ENCODE peak calls at places on chromosomes 11 and 22, in four cellular contexts. One of them, this sample, is unnamed.

GRCh38 chr11:61119055-61119454 is 16.8 kb downstream of the CD5 start:
- DNase-seq in activated CD4-positive, alpha-beta T cell treated with anti-CD3 and anti-CD28 coated beads, Interleukin-2, amount 50 U/mL, for 1 hour: no peak
- DNase-seq in stimulated activated CD4-positive, alpha-beta T cell treated with anti-CD3 and anti-CD28 coated beads, Interleukin-4, amount 100 ng/mL, for 24 hours: no peak
- DNase-seq in body of pancreas: no peak
- DNase-seq in this sample: no peak

GRCh38 chr11:69640995-69641581 is at the start of gene CCND1:
- DNase-seq in activated CD4-positive, alpha-beta T cell treated with anti-CD3 and anti-CD28 coated beads, Interleukin-2, amount 50 U/mL, for 1 hour: peak; percentile 36
- DNase-seq in stimulated activated CD4-positive, alpha-beta T cell treated with anti-CD3 and anti-CD28 coated beads, Interleukin-4, amount 100 ng/mL, for 24 hours: peak; percentile 49
- DNase-seq in body of pancreas: peak; percentile 74
- DNase-seq in this sample: no peak

GRCh38 chr11:43788394-43788793 is 92.2 kb upstream of the ALKBH3 start:
- DNase-seq in activated CD4-positive, alpha-beta T cell treated with anti-CD3 and anti-CD28 coated beads, Interleukin-2, amount 50 U/mL, for 1 hour: no peak
- DNase-seq in stimulated activated CD4-positive, alpha-beta T cell treated with anti-CD3 and anti-CD28 coated beads, Interleukin-4, amount 100 ng/mL, for 24 hours: no peak
- DNase-seq in body of pancreas: peak; percentile 31
- DNase-seq in this sample: no peak

GRCh38 chr11:17531818-17532131 is 12.4 kb downstream of the USH1C start:
- DNase-seq in activated CD4-positive, alpha-beta T cell treated with anti-CD3 and anti-CD28 coated beads, Interleukin-2, amount 50 U/mL, for 1 hour: no peak
- DNase-seq in stimulated activated CD4-positive, alpha-beta T cell treated with anti-CD3 and anti-CD28 coated beads, Interleukin-4, amount 100 ng/mL, for 24 hours: no peak
- DNase-seq in body of pancreas: no peak
- DNase-seq in this sample: no peak

GRCh38 chr11:2672553-2673249 is 27.1 kb downstream of the KCNQ1OT1 start:
- DNase-seq in activated CD4-positive, alpha-beta T cell treated with anti-CD3 and anti-CD28 coated beads, Interleukin-2, amount 50 U/mL, for 1 hour: no peak
- DNase-seq in stimulated activated CD4-positive, alpha-beta T cell treated with anti-CD3 and anti-CD28 coated beads, Interleukin-4, amount 100 ng/mL, for 24 hours: no peak
- DNase-seq in body of pancreas: peak; percentile 1
- DNase-seq in this sample: no peak

GRCh38 chr11:70799386-70799785 is 401.1 kb downstream of the CTTN start:
- DNase-seq in activated CD4-positive, alpha-beta T cell treated with anti-CD3 and anti-CD28 coated beads, Interleukin-2, amount 50 U/mL, for 1 hour: no peak
- DNase-seq in stimulated activated CD4-positive, alpha-beta T cell treated with anti-CD3 and anti-CD28 coated beads, Interleukin-4, amount 100 ng/mL, for 24 hours: no peak
- DNase-seq in body of pancreas: no peak
- DNase-seq in this sample: no peak

GRCh38 chr22:24457894-24458293 is 30.5 kb downstream of the ADORA2A start:
- DNase-seq in activated CD4-positive, alpha-beta T cell treated with anti-CD3 and anti-CD28 coated beads, Interleukin-2, amount 50 U/mL, for 1 hour: no peak
- DNase-seq in stimulated activated CD4-positive, alpha-beta T cell treated with anti-CD3 and anti-CD28 coated beads, Interleukin-4, amount 100 ng/mL, for 24 hours: no peak
- DNase-seq in body of pancreas: no peak
- DNase-seq in this sample: no peak

GRCh38 chr11:2432628-2433071 is 11.7 kb downstream of the TRPM5 start:
- DNase-seq in activated CD4-positive, alpha-beta T cell treated with anti-CD3 and anti-CD28 coated beads, Interleukin-2, amount 50 U/mL, for 1 hour: no peak
- DNase-seq in stimulated activated CD4-positive, alpha-beta T cell treated with anti-CD3 and anti-CD28 coated beads, Interleukin-4, amount 100 ng/mL, for 24 hours: no peak
- DNase-seq in body of pancreas: no peak
- DNase-seq in this sample: no peak

GRCh38 chr22:29569011-29569678 is 11.8 kb downstream of the NIPSNAP1 start:
- DNase-seq in activated CD4-positive, alpha-beta T cell treated with anti-CD3 and anti-CD28 coated beads, Interleukin-2, amount 50 U/mL, for 1 hour: no peak
- DNase-seq in stimulated activated CD4-positive, alpha-beta T cell treated with anti-CD3 and anti-CD28 coated beads, Interleukin-4, amount 100 ng/mL, for 24 hours: no peak
- DNase-seq in body of pancreas: no peak
- DNase-seq in this sample: no peak

GRCh38 chr22:25383892-25384291 is 164.5 kb downstream of the CRYBB2 start:
- DNase-seq in activated CD4-positive, alpha-beta T cell treated with anti-CD3 and anti-CD28 coated beads, Interleukin-2, amount 50 U/mL, for 1 hour: no peak
- DNase-seq in stimulated activated CD4-positive, alpha-beta T cell treated with anti-CD3 and anti-CD28 coated beads, Interleukin-4, amount 100 ng/mL, for 24 hours: no peak
- DNase-seq in body of pancreas: no peak
- DNase-seq in this sample: no peak

GRCh38 chr11:86511086-86511551 is 136.4 kb downstream of the CCDC81 start:
- DNase-seq in activated CD4-positive, alpha-beta T cell treated with anti-CD3 and anti-CD28 coated beads, Interleukin-2, amount 50 U/mL, for 1 hour: no peak
- DNase-seq in stimulated activated CD4-positive, alpha-beta T cell treated with anti-CD3 and anti-CD28 coated beads, Interleukin-4, amount 100 ng/mL, for 24 hours: peak; percentile 8
- DNase-seq in body of pancreas: no peak
- DNase-seq in this sample: no peak

GRCh38 chr11:2093575-2094353 is 45.4 kb downstream of the IGF2 start:
- DNase-seq in activated CD4-positive, alpha-beta T cell treated with anti-CD3 and anti-CD28 coated beads, Interleukin-2, amount 50 U/mL, for 1 hour: no peak
- DNase-seq in stimulated activated CD4-positive, alpha-beta T cell treated with anti-CD3 and anti-CD28 coated beads, Interleukin-4, amount 100 ng/mL, for 24 hours: no peak
- DNase-seq in body of pancreas: peak; percentile 46
- DNase-seq in this sample: no peak

GRCh38 chr22:49491221-49491635 is 336.4 kb downstream of the BRD1 start:
- DNase-seq in activated CD4-positive, alpha-beta T cell treated with anti-CD3 and anti-CD28 coated beads, Interleukin-2, amount 50 U/mL, for 1 hour: no peak
- DNase-seq in stimulated activated CD4-positive, alpha-beta T cell treated with anti-CD3 and anti-CD28 coated beads, Interleukin-4, amount 100 ng/mL, for 24 hours: no peak
- DNase-seq in body of pancreas: no peak
- DNase-seq in this sample: no peak

GRCh38 chr11:44096360-44097188 is 1.1 kb downstream of the EXT2 start:
- DNase-seq in activated CD4-positive, alpha-beta T cell treated with anti-CD3 and anti-CD28 coated beads, Interleukin-2, amount 50 U/mL, for 1 hour: no peak
- DNase-seq in stimulated activated CD4-positive, alpha-beta T cell treated with anti-CD3 and anti-CD28 coated beads, Interleukin-4, amount 100 ng/mL, for 24 hours: no peak
- DNase-seq in body of pancreas: no peak
- DNase-seq in this sample: no peak

GRCh38 chr22:37329239-37330140 is 47.2 kb downstream of the CYTH4 start:
- DNase-seq in activated CD4-positive, alpha-beta T cell treated with anti-CD3 and anti-CD28 coated beads, Interleukin-2, amount 50 U/mL, for 1 hour: no peak
- DNase-seq in stimulated activated CD4-positive, alpha-beta T cell treated with anti-CD3 and anti-CD28 coated beads, Interleukin-4, amount 100 ng/mL, for 24 hours: no peak
- DNase-seq in body of pancreas: no peak
- DNase-seq in this sample: no peak

GRCh38 chr22:48738204-48738980 is 1089.3 kb downstream of the BRD1 start:
- DNase-seq in activated CD4-positive, alpha-beta T cell treated with anti-CD3 and anti-CD28 coated beads, Interleukin-2, amount 50 U/mL, for 1 hour: no peak
- DNase-seq in stimulated activated CD4-positive, alpha-beta T cell treated with anti-CD3 and anti-CD28 coated beads, Interleukin-4, amount 100 ng/mL, for 24 hours: no peak
- DNase-seq in body of pancreas: no peak
- DNase-seq in this sample: peak; percentile 20

GRCh38 chr11:125426818-125427528 is 69.1 kb downstream of the FEZ1 start:
- DNase-seq in activated CD4-positive, alpha-beta T cell treated with anti-CD3 and anti-CD28 coated beads, Interleukin-2, amount 50 U/mL, for 1 hour: no peak
- DNase-seq in stimulated activated CD4-positive, alpha-beta T cell treated with anti-CD3 and anti-CD28 coated beads, Interleukin-4, amount 100 ng/mL, for 24 hours: no peak
- DNase-seq in body of pancreas: no peak
- DNase-seq in this sample: no peak